ENCODE peak calls at places on chromosomes 6 and 20, in four cellular contexts. One of them, this sample, is unnamed. For H3K9me3, the result is how much of the 10 kb centered on the place peaks cover.

GRCh38 chr6:10381830-10382208 is 33.1 kb downstream of the TFAP2A start:
- ATAC-seq in psoas muscle: no peak
- ATAC-seq in lower lobe of right lung: no peak
- ATAC-seq in lung: no peak
- ATAC-seq in this sample: no peak

GRCh38 chr6:36677753-36678487 is 594 bp upstream of the CDKN1A start:
- ATAC-seq in psoas muscle: no peak
- ATAC-seq in lower lobe of right lung: no peak
- ATAC-seq in lung: no peak
- ATAC-seq in this sample: no peak

GRCh38 chr6:143542915-143543314 is 31.4 kb upstream of the FUCA2 start:
- ATAC-seq in psoas muscle: no peak
- ATAC-seq in lower lobe of right lung: no peak
- ATAC-seq in lung: no peak
- ATAC-seq in this sample: no peak

GRCh38 chr6:25173951-25174474 is 105.2 kb upstream of the CARMIL1 start:
- ATAC-seq in psoas muscle: no peak
- ATAC-seq in lower lobe of right lung: peak
- ATAC-seq in lung: peak
- ATAC-seq in this sample: no peak

GRCh38 chr6:42295688-42296087 is 78.0 kb upstream of the MRPS10 start:
- ATAC-seq in psoas muscle: no peak
- ATAC-seq in lower lobe of right lung: no peak
- ATAC-seq in lung: no peak
- ATAC-seq in this sample: no peak

GRCh38 chr6:76876922-76877553 is 586.3 kb downstream of the HTR1B start:
- ATAC-seq in psoas muscle: no peak
- ATAC-seq in lower lobe of right lung: no peak
- ATAC-seq in lung: peak
- ATAC-seq in this sample: no peak

GRCh38 chr6:130396722-130397121 is 30.9 kb downstream of the TMEM200A start:
- ATAC-seq in psoas muscle: no peak
- ATAC-seq in lower lobe of right lung: no peak
- ATAC-seq in lung: no peak
- ATAC-seq in this sample: no peak

GRCh38 chr6:113414511-113414910 is 442.6 kb upstream of the MARCKS start:
- ATAC-seq in psoas muscle: peak
- ATAC-seq in lower lobe of right lung: no peak
- ATAC-seq in lung: peak
- ATAC-seq in this sample: peak

GRCh38 chr6:38688579-38689087 is 14.3 kb downstream of the GLO1 start:
- ATAC-seq in psoas muscle: no peak
- ATAC-seq in lower lobe of right lung: no peak
- ATAC-seq in lung: no peak
- ATAC-seq in this sample: no peak

GRCh38 chr6:39102024-39102820 is 12.8 kb downstream of the SAYSD1 start:
- ATAC-seq in psoas muscle: no peak
- ATAC-seq in lower lobe of right lung: peak
- ATAC-seq in lung: peak
- ATAC-seq in this sample: peak

GRCh38 chr6:111423055-111423633 is 59.9 kb downstream of the REV3L start:
- ATAC-seq in psoas muscle: no peak
- ATAC-seq in lower lobe of right lung: no peak
- ATAC-seq in lung: no peak
- ATAC-seq in this sample: no peak

GRCh38 chr6:169168302-169168630 is 85.4 kb downstream of the THBS2 start:
- ATAC-seq in psoas muscle: no peak
- ATAC-seq in lower lobe of right lung: no peak
- ATAC-seq in lung: no peak
- ATAC-seq in this sample: no peak

GRCh38 chr6:159110013-159110412 is 59.2 kb upstream of the FNDC1 start:
- ATAC-seq in psoas muscle: no peak
- ATAC-seq in lower lobe of right lung: peak
- ATAC-seq in lung: no peak
- ATAC-seq in this sample: no peak

GRCh38 chr6:87408721-87409155 is 966 bp downstream of the CFAP206 start:
- ATAC-seq in psoas muscle: peak
- ATAC-seq in lower lobe of right lung: no peak
- ATAC-seq in lung: no peak
- ATAC-seq in this sample: no peak

GRCh38 chr6:43717822-43718221 is 30.2 kb upstream of the MRPS18A start:
- ATAC-seq in psoas muscle: peak
- ATAC-seq in lower lobe of right lung: peak
- ATAC-seq in lung: no peak
- ATAC-seq in this sample: peak

GRCh38 chr6:110390404-110390803 is 25.0 kb downstream of the DDO start:
- ATAC-seq in psoas muscle: no peak
- ATAC-seq in lower lobe of right lung: no peak
- ATAC-seq in lung: no peak
- ATAC-seq in this sample: no peak

GRCh38 chr6:32436995-32437836 is 2.5 kb upstream of the HLA-DRA start:
- ATAC-seq in psoas muscle: peak
- ATAC-seq in lower lobe of right lung: peak
- ATAC-seq in lung: peak
- ATAC-seq in this sample: peak

GRCh38 chr20:60632420-60633262 is 619.4 kb upstream of the CDH4 start:
- ATAC-seq in psoas muscle: peak
- ATAC-seq in lower lobe of right lung: no peak
- ATAC-seq in lung: no peak
- ATAC-seq in this sample: peak

GRCh38 chr20:60630609-60631008 is 621.5 kb upstream of the CDH4 start:
- ATAC-seq in psoas muscle: no peak
- ATAC-seq in lower lobe of right lung: no peak
- ATAC-seq in lung: no peak
- ATAC-seq in this sample: no peak

GRCh38 chr20:60629206-60629605 is 622.9 kb upstream of the CDH4 start:
- ATAC-seq in psoas muscle: no peak
- ATAC-seq in lower lobe of right lung: no peak
- ATAC-seq in lung: no peak
- ATAC-seq in this sample: no peak

GRCh38 chr20:60624066-60624465 is 628.0 kb upstream of the CDH4 start:
- ATAC-seq in psoas muscle: no peak
- ATAC-seq in lower lobe of right lung: no peak
- ATAC-seq in lung: no peak
- ATAC-seq in this sample: no peak

GRCh38 chr20:60627751-60628565 is 624.1 kb upstream of the CDH4 start:
- ATAC-seq in psoas muscle: no peak
- ATAC-seq in lower lobe of right lung: no peak
- ATAC-seq in lung: no peak
- ATAC-seq in this sample: no peak
- H3K9me3 ChIP-seq in psoas muscle: under half
- H3K9me3 ChIP-seq in lower lobe of right lung: under half
- H3K9me3 ChIP-seq in lung: under half
- H3K9me3 ChIP-seq in this sample: under half

DNA sequence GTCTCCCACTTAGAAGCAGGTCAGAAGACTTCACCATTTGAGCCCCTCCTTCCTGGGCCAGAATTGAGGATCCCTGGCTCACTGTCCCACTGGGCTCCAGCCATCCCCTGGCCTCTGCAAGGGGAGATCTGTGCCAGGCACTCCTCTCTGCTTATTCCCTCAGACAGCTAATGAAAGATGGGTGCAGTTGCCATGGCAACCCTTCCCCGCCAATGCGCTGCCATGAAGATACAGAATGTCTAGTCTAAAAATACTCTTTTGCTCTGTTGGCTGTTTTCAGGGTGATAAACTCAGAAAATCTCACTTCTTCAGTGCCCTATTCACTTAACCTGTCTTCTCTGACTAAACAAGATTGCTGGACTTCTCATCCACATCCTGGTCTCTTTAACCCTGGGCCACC is 13.6 kb upstream of the TTLL2 start:
- ATAC-seq in psoas muscle: no peak
- ATAC-seq in lower lobe of right lung: no peak
- ATAC-seq in lung: no peak
- ATAC-seq in this sample: peak
- H3K9me3 ChIP-seq in psoas muscle: under half
- H3K9me3 ChIP-seq in lower lobe of right lung: under half
- H3K9me3 ChIP-seq in lung: under half
- H3K9me3 ChIP-seq in this sample: under half

DNA sequence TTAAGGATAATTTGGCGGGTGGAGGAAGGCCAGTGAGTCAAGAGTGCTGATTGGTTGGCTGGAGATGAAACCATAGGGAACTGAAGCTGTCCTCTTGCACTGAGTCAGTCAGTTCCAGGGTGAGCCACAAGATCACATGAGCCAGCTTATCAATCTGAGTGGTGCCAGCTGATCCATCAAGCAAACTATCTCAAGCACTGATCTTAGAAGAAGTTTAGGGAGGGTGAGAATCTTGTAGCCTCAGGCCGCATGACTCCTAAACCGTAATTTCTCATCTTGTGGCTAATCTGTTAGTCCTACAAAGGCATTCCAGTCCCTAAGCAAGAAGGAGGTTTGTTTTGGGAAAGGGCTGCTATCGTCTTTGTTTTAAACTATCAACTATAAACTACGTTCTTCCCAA is 954.3 kb downstream of the KIF16B start:
- ATAC-seq in psoas muscle: no peak
- ATAC-seq in lower lobe of right lung: no peak
- ATAC-seq in lung: no peak
- ATAC-seq in this sample: no peak
- H3K9me3 ChIP-seq in psoas muscle: under half
- H3K9me3 ChIP-seq in lower lobe of right lung: under half
- H3K9me3 ChIP-seq in lung: under half
- H3K9me3 ChIP-seq in this sample: under half

DNA sequence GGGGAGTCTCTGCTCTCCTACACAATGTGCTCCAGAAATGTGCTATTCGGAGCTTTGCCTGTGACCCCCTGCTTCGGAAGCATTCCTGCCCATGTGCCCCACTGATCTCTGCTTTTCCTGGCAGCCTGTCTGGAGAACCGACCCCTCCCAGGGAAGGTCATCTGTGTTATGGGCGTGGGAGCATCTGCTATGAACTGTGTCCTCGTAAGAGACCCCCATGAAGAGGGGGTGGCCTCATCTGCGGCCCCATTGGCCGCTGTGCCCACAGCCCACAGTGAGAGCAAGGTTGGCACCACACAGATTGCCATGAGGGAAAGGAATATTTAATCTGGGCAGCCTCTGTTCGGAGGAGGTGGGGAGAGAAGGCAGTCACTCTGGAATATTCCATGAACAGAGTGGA is 32.7 kb upstream of the IRF4 start:
- ATAC-seq in psoas muscle: no peak
- ATAC-seq in lower lobe of right lung: no peak
- ATAC-seq in lung: no peak
- ATAC-seq in this sample: no peak
- H3K9me3 ChIP-seq in psoas muscle: under half
- H3K9me3 ChIP-seq in lower lobe of right lung: under half
- H3K9me3 ChIP-seq in lung: under half
- H3K9me3 ChIP-seq in this sample: under half

GRCh38 chr6:80618953-80619352 is 512.5 kb downstream of the BCKDHB start:
- ATAC-seq in psoas muscle: no peak
- ATAC-seq in lower lobe of right lung: no peak
- ATAC-seq in lung: no peak
- ATAC-seq in this sample: no peak

GRCh38 chr6:80625405-80625804 is 518.9 kb downstream of the BCKDHB start:
- ATAC-seq in psoas muscle: no peak
- ATAC-seq in lower lobe of right lung: no peak
- ATAC-seq in lung: no peak
- ATAC-seq in this sample: no peak

GRCh38 chr6:80622641-80623040 is 516.2 kb downstream of the BCKDHB start:
- ATAC-seq in psoas muscle: no peak
- ATAC-seq in lower lobe of right lung: peak
- ATAC-seq in lung: no peak
- ATAC-seq in this sample: no peak

DNA sequence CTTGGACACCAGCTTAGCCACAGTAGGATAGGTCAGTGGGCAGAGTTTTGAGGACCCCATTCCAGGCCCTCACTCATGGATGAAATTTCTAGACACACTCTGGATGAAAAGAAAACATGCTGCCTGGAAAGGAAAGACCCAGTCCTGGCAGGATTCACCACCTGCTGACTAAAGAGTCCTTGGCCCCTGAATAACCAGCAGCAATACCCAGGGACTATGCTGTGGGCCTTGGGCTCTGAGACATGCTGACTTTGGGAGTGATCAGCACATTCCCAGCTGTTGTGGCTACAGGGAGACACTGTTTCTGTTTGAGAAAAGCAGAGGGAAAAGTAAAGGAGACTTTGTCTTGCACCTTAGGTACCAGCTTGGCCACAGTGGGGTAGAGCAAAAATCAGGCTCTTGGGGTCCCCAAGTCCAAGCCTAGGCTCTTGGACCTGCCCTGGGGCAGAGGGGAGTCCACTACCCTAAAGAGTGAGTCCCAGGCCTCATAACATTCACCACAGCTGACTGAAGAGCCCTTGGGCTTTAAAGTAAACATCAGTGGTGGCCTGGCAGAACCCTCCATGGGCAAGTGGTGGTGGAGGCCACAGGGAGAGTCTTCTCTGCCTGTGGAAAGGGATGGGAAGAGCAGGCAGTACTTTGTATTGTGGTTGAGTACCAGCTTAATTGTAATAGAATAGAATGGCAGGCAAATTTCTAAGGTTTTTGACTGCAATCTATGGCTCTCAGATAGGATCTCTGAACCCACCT is 516.8 kb downstream of the BCKDHB start:
- ATAC-seq in psoas muscle: no peak
- ATAC-seq in lower lobe of right lung: no peak
- ATAC-seq in lung: no peak
- ATAC-seq in this sample: no peak
- H3K9me3 ChIP-seq in psoas muscle: under half
- H3K9me3 ChIP-seq in lower lobe of right lung: under half
- H3K9me3 ChIP-seq in lung: under half
- H3K9me3 ChIP-seq in this sample: under half

GRCh38 chr6:45513331-45513730 is 135.6 kb upstream of the SUPT3H start:
- ATAC-seq in psoas muscle: peak
- ATAC-seq in lower lobe of right lung: no peak
- ATAC-seq in lung: no peak
- ATAC-seq in this sample: no peak

GRCh38 chr6:45512594-45512993 is 134.9 kb upstream of the SUPT3H start:
- ATAC-seq in psoas muscle: no peak
- ATAC-seq in lower lobe of right lung: no peak
- ATAC-seq in lung: no peak
- ATAC-seq in this sample: no peak

GRCh38 chr6:45513843-45514242 is 136.1 kb upstream of the SUPT3H start:
- ATAC-seq in psoas muscle: no peak
- ATAC-seq in lower lobe of right lung: no peak
- ATAC-seq in lung: no peak
- ATAC-seq in this sample: no peak

GRCh38 chr6:45518321-45518720 is 140.6 kb upstream of the SUPT3H start:
- ATAC-seq in psoas muscle: no peak
- ATAC-seq in lower lobe of right lung: no peak
- ATAC-seq in lung: no peak
- ATAC-seq in this sample: no peak

DNA sequence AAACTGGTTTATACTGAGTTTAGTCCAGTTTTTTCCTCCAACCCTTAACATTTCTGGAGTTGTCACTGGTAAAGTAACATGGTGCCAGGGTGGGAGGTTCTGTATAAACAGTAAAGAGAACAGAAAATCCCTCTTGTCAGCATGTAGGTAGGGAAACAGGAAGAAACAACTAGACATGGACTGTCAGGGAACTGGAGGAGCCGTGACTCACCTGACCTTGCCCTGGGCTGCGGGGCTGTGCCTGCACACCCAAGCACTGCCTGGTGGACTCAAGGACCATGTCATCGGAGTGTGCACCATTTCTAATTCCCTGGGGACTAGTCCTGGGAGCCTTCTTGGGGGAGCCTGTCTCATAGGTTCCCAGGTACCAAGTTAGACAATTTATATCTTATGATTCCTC is 136.7 kb upstream of the SUPT3H start:
- ATAC-seq in psoas muscle: peak
- ATAC-seq in lower lobe of right lung: no peak
- ATAC-seq in lung: no peak
- ATAC-seq in this sample: no peak
- H3K9me3 ChIP-seq in psoas muscle: under half
- H3K9me3 ChIP-seq in lower lobe of right lung: under half
- H3K9me3 ChIP-seq in lung: under half
- H3K9me3 ChIP-seq in this sample: under half

GRCh38 chr20:49285813-49286494 is 8.1 kb upstream of the ZNFX1 start:
- ATAC-seq in psoas muscle: no peak
- ATAC-seq in lower lobe of right lung: no peak
- ATAC-seq in lung: no peak
- ATAC-seq in this sample: no peak
- H3K9me3 ChIP-seq in psoas muscle: under half
- H3K9me3 ChIP-seq in lower lobe of right lung: under half
- H3K9me3 ChIP-seq in lung: under half
- H3K9me3 ChIP-seq in this sample: under half

This sample was measured in gastroesophageal sphincter.